ENCODE peak calls at places on chromosomes 6 and 20, in nine cellular contexts. G, Q, S, N, J, C, H, V and O are unnamed samples.

GRCh38 chr20:36272547-36273220 is 33.5 kb upstream of the DLGAP4 start:
- DNase-seq in G (no peak), Q (no peak), S (peak), N (no peak), J (no peak), C (no peak), H (no peak), V (no peak), O (no peak)

GRCh38 chr20:45782890-45783289 is 8.8 kb downstream of the WFDC3 start:
- DNase-seq in G (no peak), Q (no peak), S (no peak), N (no peak), J (no peak), C (no peak), H (no peak), V (no peak), O (no peak)

GRCh38 chr20:45293041-45294002 is 13.3 kb upstream of the RBPJL start:
- DNase-seq in G (peak), Q (no peak), S (peak), N (peak), J (peak), C (peak), H (peak), V (peak), O (peak)

GRCh38 chr6:6008648-6009421 is 2.1 kb upstream of the NRN1 start:
- DNase-seq in G (peak), Q (no peak), S (peak), N (no peak), J (peak), C (no peak), H (peak), V (peak), O (peak)

GRCh38 chr20:25248501-25249172 is 752 bp downstream of the PYGB start:
- DNase-seq in G (peak), Q (peak), S (peak), N (peak), J (peak), C (peak), H (no peak), V (peak), O (no peak)

GRCh38 chr6:42185597-42185996 is 9.2 kb downstream of the GUCA1B start:
- DNase-seq in G (peak), Q (no peak), S (no peak), N (no peak), J (no peak), C (peak), H (no peak), V (no peak), O (no peak)

GRCh38 chr20:46004187-46004586 is 4.5 kb upstream of the MMP9 start:
- DNase-seq in G (no peak), Q (no peak), S (no peak), N (no peak), J (peak), C (no peak), H (no peak), V (no peak), O (no peak)

GRCh38 chr6:40342674-40343230 is 244.4 kb downstream of the LRFN2 start:
- DNase-seq in G (no peak), Q (peak), S (peak), N (no peak), J (no peak), C (no peak), H (no peak), V (no peak), O (no peak)

GRCh38 chr6:154485784-154486183 is 24.7 kb downstream of the CNKSR3 start:
- DNase-seq in G (no peak), Q (no peak), S (no peak), N (no peak), J (no peak), C (no peak), H (no peak), V (no peak), O (no peak)

GRCh38 chr6:98847767-98848538 is 13.6 kb downstream of the POU3F2 start:
- DNase-seq in G (peak), Q (no peak), S (peak), N (no peak), J (no peak), C (no peak), H (no peak), V (no peak), O (peak)

GRCh38 chr6:12103158-12103557 is 91.0 kb downstream of the HIVEP1 start:
- DNase-seq in G (peak), Q (no peak), S (no peak), N (no peak), J (no peak), C (no peak), H (no peak), V (no peak), O (no peak)

GRCh38 chr20:51346686-51347485 is 195.6 kb downstream of the NFATC2 start:
- DNase-seq in G (no peak), Q (no peak), S (peak), N (no peak), J (no peak), C (peak), H (no peak), V (no peak), O (peak)

GRCh38 chr6:104591573-104592334 is 268.0 kb downstream of the HACE1 start:
- DNase-seq in G (peak), Q (no peak), S (no peak), N (no peak), J (no peak), C (peak), H (no peak), V (no peak), O (no peak)

GRCh38 chr20:54624701-54625472 is 149.5 kb downstream of the DOK5 start:
- DNase-seq in G (peak), Q (no peak), S (no peak), N (no peak), J (no peak), C (peak), H (no peak), V (no peak), O (peak)

GRCh38 chr6:143279385-143279784 is 171.1 kb downstream of the ADAT2 start:
- DNase-seq in G (peak), Q (no peak), S (no peak), N (no peak), J (peak), C (peak), H (no peak), V (no peak), O (no peak)

GRCh38 chr6:1609662-1610496 is at the start of gene FOXC1:
- DNase-seq in G (peak), Q (no peak), S (peak), N (peak), J (peak), C (peak), H (no peak), V (peak), O (peak)

GRCh38 chr6:83511901-83512681 is at the start of gene PRSS35:
- DNase-seq in G (peak), Q (no peak), S (no peak), N (no peak), J (peak), C (peak), H (peak), V (peak), O (peak)

GRCh38 chr6:4774715-4775590 is 1.3 kb upstream of the CDYL start:
- DNase-seq in G (peak), Q (no peak), S (peak), N (peak), J (peak), C (no peak), H (peak), V (peak), O (peak)

GRCh38 chr6:43627008-43627825 is 1.8 kb downstream of the GTPBP2 start:
- DNase-seq in G (peak), Q (no peak), S (peak), N (peak), J (peak), C (peak), H (no peak), V (peak), O (peak)
- H3K4me3 ChIP-seq in G (no peak), Q (peak), S (no peak), N (peak), J (peak), C (peak), H (no peak), V (no peak), O (peak)

GRCh38 chr6:132130530-132131298 is 179.5 kb upstream of the CCN2 start:
- DNase-seq in G (peak), Q (no peak), S (peak), N (no peak), J (peak), C (peak), H (no peak), V (peak), O (peak)
- TF ChIP-seq CTCF in G (peak), Q (no peak), S (no peak), N (no peak), J (no peak), C (no peak), H (no peak), V (no peak), O (no peak)

GRCh38 chr6:127900935-127901334 is at the start of gene THEMIS:
- DNase-seq in G (no peak), Q (peak), S (no peak), N (no peak), J (no peak), C (no peak), H (peak), V (no peak), O (no peak)
- H3K4me3 ChIP-seq in G (no peak), Q (peak), S (no peak), N (no peak), J (no peak), C (no peak), H (peak), V (no peak), O (no peak)

DNA sequence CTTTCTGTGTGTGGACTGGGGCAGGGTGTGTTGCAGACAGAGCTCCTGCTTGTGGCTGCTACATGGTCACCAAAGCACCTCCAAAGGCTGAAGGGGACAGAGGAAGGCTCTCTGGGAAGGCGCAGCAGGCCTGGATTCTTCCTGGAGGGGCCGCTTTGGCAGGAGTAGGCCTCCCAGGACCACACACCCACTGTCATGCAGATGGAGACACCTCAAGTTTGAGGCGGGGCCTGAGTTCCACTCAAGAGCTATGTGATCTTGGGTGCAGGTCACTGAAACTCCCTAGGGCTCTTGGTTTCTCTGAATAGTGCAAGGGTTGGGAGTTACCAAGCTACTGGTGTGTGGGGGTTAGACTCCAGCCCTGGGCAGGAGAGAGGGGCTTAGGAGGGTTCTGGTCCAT is 27.9 kb downstream of the EFCAB8 start:
- DNase-seq in G (no peak), Q (no peak), S (no peak), N (no peak), J (no peak), C (no peak), H (no peak), V (no peak), O (no peak)
- TF ChIP-seq CTCF in G (no peak), Q (no peak), S (no peak), N (no peak), J (no peak), C (no peak), H (no peak), V (no peak), O (no peak)

DNA sequence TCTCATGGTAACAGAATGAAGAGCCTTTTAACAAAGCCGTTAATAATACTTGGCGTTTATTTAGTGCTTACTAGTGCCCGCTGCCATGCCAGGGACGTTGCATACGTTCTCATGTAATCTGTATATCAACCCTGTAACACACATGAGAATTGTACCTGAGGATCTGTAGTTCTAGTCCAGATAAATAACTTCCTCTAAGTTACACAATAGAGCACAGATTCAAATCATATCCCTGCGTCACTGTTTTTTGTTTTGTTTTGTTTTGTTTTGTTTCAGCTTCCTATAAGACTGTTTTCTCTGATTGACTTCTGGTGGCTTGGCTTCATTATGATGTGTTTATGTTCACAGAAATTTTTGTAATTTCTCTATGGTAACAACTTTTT is 553 bp downstream of the ZSCAN16 start:
- DNase-seq in G (no peak), Q (no peak), S (no peak), N (no peak), J (no peak), C (no peak), H (no peak), V (no peak), O (no peak)
- H3K4me3 ChIP-seq in G (peak), Q (no peak), S (peak), N (peak), J (peak), C (peak), H (peak), V (peak), O (peak)

GRCh38 chr6:32462609-32463008 is 22.9 kb downstream of the HLA-DRA start:
- DNase-seq in G (no peak), Q (no peak), S (no peak), N (no peak), J (no peak), C (no peak), H (no peak), V (no peak), O (no peak)

GRCh38 chr6:32457054-32457453 is 17.4 kb downstream of the HLA-DRA start:
- DNase-seq in G (no peak), Q (no peak), S (no peak), N (no peak), J (no peak), C (no peak), H (no peak), V (no peak), O (no peak)

GRCh38 chr6:32459781-32460424 is 20.2 kb downstream of the HLA-DRA start:
- DNase-seq in G (no peak), Q (no peak), S (no peak), N (no peak), J (no peak), C (no peak), H (no peak), V (peak), O (no peak)

GRCh38 chr6:32461493-32461892 is 21.8 kb downstream of the HLA-DRA start:
- DNase-seq in G (no peak), Q (no peak), S (no peak), N (no peak), J (no peak), C (no peak), H (no peak), V (no peak), O (no peak)

DNA sequence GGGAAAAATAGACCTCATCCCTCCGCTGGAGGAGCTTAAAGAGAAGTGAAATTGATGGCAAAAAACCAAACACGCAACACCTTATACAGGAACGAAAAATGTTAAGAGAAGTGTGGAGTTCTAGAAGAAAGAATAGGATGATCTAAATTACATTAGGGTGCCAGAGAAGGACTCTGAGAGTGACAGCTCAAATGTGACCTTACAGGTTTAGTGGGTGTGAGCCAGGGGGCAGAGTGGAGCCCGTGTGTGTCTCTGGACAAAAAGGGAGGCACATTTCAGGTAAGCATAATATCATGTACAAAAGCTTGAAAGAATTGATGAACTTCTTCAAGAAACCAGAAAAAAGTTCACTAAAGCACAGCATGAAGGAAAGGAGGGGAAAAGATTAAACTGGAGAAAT is 20.8 kb downstream of the HLA-DRA start:
- DNase-seq in G (no peak), Q (no peak), S (no peak), N (no peak), J (no peak), C (no peak), H (no peak), V (no peak), O (no peak)
- TF ChIP-seq CTCF in G (no peak), Q (no peak), S (no peak), N (no peak), J (no peak), C (no peak), H (no peak), V (no peak), O (no peak)

GRCh38 chr6:27837636-27838512 is 74.3 kb downstream of the OR2B2 start:
- DNase-seq in G (peak), Q (peak), S (peak), N (peak), J (peak), C (peak), H (peak), V (peak), O (peak)

GRCh38 chr6:27836783-27837635 is 75.2 kb downstream of the OR2B2 start:
- DNase-seq in G (peak), Q (peak), S (peak), N (no peak), J (peak), C (peak), H (peak), V (peak), O (peak)

GRCh38 chr6:27839303-27840081 is 72.7 kb downstream of the OR2B2 start:
- DNase-seq in G (peak), Q (peak), S (no peak), N (no peak), J (peak), C (peak), H (no peak), V (peak), O (peak)

GRCh38 chr6:27836080-27836782 is 76.0 kb downstream of the OR2B2 start:
- DNase-seq in G (no peak), Q (no peak), S (no peak), N (no peak), J (peak), C (no peak), H (no peak), V (no peak), O (no peak)

GRCh38 chr6:27840572-27840971 is 71.6 kb downstream of the OR2B2 start:
- DNase-seq in G (no peak), Q (no peak), S (no peak), N (no peak), J (no peak), C (no peak), H (no peak), V (no peak), O (no peak)
- H3K4me3 ChIP-seq in G (no peak), Q (peak), S (no peak), N (no peak), J (peak), C (no peak), H (no peak), V (no peak), O (no peak)

GRCh38 chr6:136076496-136076895 is 173.6 kb downstream of the MTFR2 start:
- DNase-seq in G (no peak), Q (no peak), S (no peak), N (no peak), J (no peak), C (no peak), H (no peak), V (no peak), O (peak)

GRCh38 chr6:136079701-136080565 is 170.2 kb downstream of the MTFR2 start:
- DNase-seq in G (peak), Q (no peak), S (no peak), N (no peak), J (no peak), C (peak), H (no peak), V (no peak), O (no peak)

GRCh38 chr6:136073216-136073615 is 176.9 kb downstream of the MTFR2 start:
- DNase-seq in G (no peak), Q (no peak), S (no peak), N (no peak), J (no peak), C (no peak), H (no peak), V (no peak), O (no peak)

GRCh38 chr6:136072691-136073090 is 177.4 kb downstream of the MTFR2 start:
- DNase-seq in G (no peak), Q (no peak), S (no peak), N (no peak), J (no peak), C (no peak), H (no peak), V (no peak), O (no peak)

DNA sequence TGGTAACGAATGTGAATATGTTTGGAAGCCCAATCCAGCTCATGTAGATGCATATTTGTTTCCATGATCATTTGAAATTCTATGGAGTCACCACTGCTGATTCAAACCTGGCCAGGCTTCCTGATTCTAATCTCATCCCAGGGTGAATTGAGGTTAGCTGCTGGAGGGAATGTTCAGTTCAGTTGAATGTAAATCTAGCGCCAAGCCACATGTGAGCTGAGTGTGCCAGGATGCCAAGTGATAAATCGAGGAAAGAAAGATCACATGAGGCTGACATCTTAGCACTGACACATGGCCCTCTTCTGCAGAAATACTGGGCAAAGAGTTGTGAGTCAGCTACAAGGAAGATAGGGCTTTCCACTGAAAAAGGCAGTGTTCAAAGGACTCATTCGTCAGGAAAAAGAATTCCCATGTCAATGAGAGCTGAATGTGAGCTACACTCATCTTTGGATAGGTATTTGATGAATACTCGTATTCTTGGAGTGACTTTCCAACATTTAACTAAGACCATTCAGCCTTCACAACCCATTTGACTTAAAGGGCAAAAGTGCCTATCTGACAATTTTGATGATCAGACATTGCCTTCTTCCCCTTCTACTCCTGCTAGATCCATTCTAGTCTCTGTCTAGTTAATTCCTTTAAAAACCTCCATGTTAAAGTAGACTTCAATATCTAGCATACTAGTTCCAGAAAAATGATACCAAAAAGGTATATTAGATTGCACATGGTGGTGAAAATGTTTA is 172.1 kb downstream of the MTFR2 start:
- DNase-seq in G (peak), Q (no peak), S (no peak), N (no peak), J (no peak), C (peak), H (no peak), V (no peak), O (peak)
- TF ChIP-seq CTCF in G (no peak), Q (no peak), S (no peak), N (no peak), J (no peak), C (no peak), H (no peak), V (no peak), O (no peak)